ENCODE peak calls at places on chromosomes 1 and 21, in six cellular contexts. V is mesothelial cell of epicardium, M is A549, A is fibroblast of mammary gland, F is nephron progenitor cell, J is HepG2. K is an unnamed sample.

GRCh38 chr1:90370696-90371095 is 346.4 kb downstream of the BARHL2 start:
- DNase-seq in V (no peak), M (no peak), A (peak; percentile 6), F (no peak), J (no peak), K (no peak)

GRCh38 chr1:44481701-44482100 is 76.6 kb downstream of the RNF220 start:
- DNase-seq in V (no peak), M (no peak), A (no peak), F (no peak), J (no peak), K (no peak)

GRCh38 chr1:18233176-18233864 is 125.7 kb downstream of the IGSF21 start:
- DNase-seq in V (no peak), M (no peak), A (no peak), F (no peak), J (no peak), K (no peak)

GRCh38 chr1:47812848-47813508 is 184.2 kb downstream of the TRABD2B start:
- DNase-seq in V (no peak), M (no peak), A (no peak), F (no peak), J (no peak), K (no peak)

GRCh38 chr1:176165573-176165972 is 41.5 kb downstream of the COP1 start:
- DNase-seq in V (no peak), M (no peak), A (no peak), F (no peak), J (no peak), K (no peak)

GRCh38 chr1:2430592-2430973 is 18.2 kb upstream of the PEX10 start:
- DNase-seq in V (no peak), M (no peak), A (no peak), F (no peak), J (no peak), K (no peak)

GRCh38 chr1:2384130-2384860 is 7.1 kb downstream of the MORN1 start:
- DNase-seq in V (no peak), M (no peak), A (no peak), F (no peak), J (peak; percentile 43), K (no peak)

GRCh38 chr1:15684468-15685283 is 556 bp downstream of the PLEKHM2 start:
- DNase-seq in V (peak; percentile 59), M (no peak), A (peak; percentile 16), F (peak; percentile 59), J (no peak), K (no peak)

GRCh38 chr1:110264430-110264829 is 54.3 kb downstream of the KCNC4 start:
- DNase-seq in V (no peak), M (no peak), A (no peak), F (no peak), J (no peak), K (no peak)

GRCh38 chr21:33197546-33197945 is 32.2 kb upstream of the IFNAR2 start:
- DNase-seq in V (no peak), M (no peak), A (no peak), F (no peak), J (no peak), K (no peak)

GRCh38 chr1:220526294-220526693 is 1.6 kb upstream of the MARK1 start:
- DNase-seq in V (no peak), M (no peak), A (no peak), F (peak; percentile 13), J (peak; percentile 10), K (no peak)

GRCh38 chr1:19582318-19582717 is 61.8 kb upstream of the NBL1 start:
- DNase-seq in V (no peak), M (peak; percentile 54), A (peak; percentile 37), F (peak; percentile 67), J (no peak), K (no peak)

GRCh38 chr1:3548156-3548893 is 63.0 kb downstream of the MEGF6 start:
- DNase-seq in V (no peak), M (no peak), A (peak; percentile 3), F (no peak), J (no peak), K (peak; percentile 73)

GRCh38 chr1:205748398-205749093 is 1.4 kb downstream of the NUCKS1 start:
- DNase-seq in V (no peak), M (peak; percentile 38), A (peak; percentile 80), F (peak; percentile 9), J (peak; percentile 27), K (peak; percentile 48)

GRCh38 chr1:85502625-85503083 is 37.7 kb upstream of the DDAH1 start:
- DNase-seq in V (no peak), M (peak; percentile 65), A (peak; percentile 84), F (peak; percentile 9), J (peak; percentile 70), K (peak; percentile 48)

GRCh38 chr1:65059930-65060538 is 88.0 kb upstream of the AK4 start:
- DNase-seq in V (no peak), M (peak; percentile 21), A (peak; percentile 68), F (no peak), J (peak; percentile 17), K (peak; percentile 4)

GRCh38 chr1:203276916-203277535 is 28.3 kb upstream of the BTG2 start:
- DNase-seq in V (no peak), M (no peak), A (no peak), F (no peak), J (no peak), K (no peak)

GRCh38 chr1:165069829-165070228 is 286.7 kb downstream of the LMX1A start:
- DNase-seq in V (no peak), M (no peak), A (no peak), F (no peak), J (no peak), K (no peak)

GRCh38 chr1:2412773-2413494 is 570 bp upstream of the PEX10 start:
- DNase-seq in V (peak; percentile 51), M (peak; percentile 58), A (peak; percentile 39), F (peak; percentile 29), J (peak; percentile 68), K (no peak)

GRCh38 chr1:1779691-1780597 is 1.7 kb upstream of the NADK start:
- DNase-seq in V (no peak), M (no peak), A (peak; percentile 87), F (no peak), J (no peak), K (no peak)

GRCh38 chr1:104460880-104461279 is 711.2 kb downstream of the AMY1C start:
- DNase-seq in V (no peak), M (no peak), A (no peak), F (no peak), J (no peak), K (no peak)

GRCh38 chr21:37184784-37185593 is 82.1 kb downstream of the VPS26C start:
- DNase-seq in V (no peak), M (no peak), A (no peak), F (no peak), J (no peak), K (no peak)

DNA sequence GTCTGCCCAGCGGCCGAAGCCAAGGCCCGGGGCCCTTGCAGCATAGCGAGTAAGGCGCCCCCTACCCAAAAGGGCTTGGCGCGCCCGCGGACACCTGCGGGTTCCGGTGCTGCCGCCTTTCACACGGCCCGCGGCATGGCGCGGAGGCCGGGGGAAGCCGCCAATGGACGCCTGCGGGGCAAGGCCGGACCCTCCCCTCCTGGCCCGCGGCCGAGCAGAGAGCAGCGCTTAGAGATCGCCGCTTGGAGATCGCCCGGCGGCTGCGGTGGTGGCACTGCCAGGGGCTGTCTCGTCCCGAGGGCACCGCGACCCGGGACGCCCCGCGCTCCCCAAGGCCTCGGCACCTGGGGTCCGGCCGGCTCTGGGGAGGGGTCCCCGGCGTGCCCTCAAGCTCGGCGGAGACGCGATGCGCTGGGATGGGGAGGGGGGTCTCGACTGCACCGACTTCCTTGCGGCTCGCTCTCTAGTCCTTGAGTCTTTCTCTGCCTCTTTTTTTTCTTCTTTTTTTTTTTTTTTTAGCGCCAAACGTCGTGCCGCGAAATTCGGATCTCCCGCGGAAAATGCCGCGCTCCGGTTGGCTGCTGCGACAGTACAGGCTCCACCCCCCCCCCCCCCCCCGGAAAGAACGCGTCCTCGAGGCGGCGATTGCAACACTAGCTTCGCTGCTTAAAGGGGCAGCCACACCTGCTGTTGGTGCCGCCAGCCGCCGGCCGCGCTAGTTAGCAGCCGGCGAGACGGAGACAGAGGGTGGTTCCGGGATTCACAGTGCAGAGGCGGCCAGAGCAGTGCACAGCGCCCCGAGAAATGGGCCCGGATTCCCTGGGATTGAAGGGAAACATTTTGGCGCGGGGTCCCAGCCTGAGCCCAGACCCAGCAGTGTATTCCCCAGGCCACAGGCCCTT is at the start of gene E2F2:
- DNase-seq in V (peak; percentile 79), M (peak; percentile 85), A (peak; percentile 77), F (peak; percentile 77), J (peak; percentile 80), K (peak; percentile 75)
- TF ChIP-seq CTCF in V (no peak), M (no peak), A (no peak), F (no peak), J (peak; percentile 58), K (peak; percentile 33)

DNA sequence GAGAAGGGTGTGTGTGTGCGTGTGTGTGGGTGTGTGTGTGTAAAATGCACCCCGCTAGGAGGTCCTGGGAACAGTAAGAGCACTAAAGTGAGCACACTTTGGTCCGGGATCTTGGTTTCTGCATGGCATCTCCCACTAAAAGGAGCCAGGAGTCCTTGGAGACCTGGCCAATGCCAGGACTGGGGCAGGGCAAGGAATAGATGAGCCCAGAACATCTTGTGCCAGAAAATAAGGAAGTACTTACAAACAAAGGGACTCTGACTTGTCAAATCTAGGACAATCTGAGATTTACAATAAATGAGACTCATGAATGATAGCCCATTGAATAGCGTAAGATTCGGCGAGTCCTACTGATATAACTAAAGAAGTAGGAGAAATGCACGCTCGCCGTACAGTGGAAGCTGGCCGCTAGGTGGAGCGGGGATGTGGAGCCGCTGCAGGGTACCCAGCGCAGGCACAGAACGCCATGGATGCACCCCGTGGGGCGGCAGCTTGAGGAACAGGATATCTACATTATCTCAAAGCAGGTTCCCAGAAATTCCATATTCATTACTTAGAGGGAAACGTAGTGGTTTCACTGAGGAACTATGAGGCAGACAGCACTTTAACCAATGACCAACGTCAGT is 7.1 kb downstream of the SLC37A1 start:
- DNase-seq in V (no peak), M (no peak), A (no peak), F (peak; percentile 58), J (no peak), K (no peak)
- TF ChIP-seq CTCF in V (no peak), M (no peak), A (no peak), F (peak; percentile 53), J (peak; percentile 31), K (peak; percentile 54)

GRCh38 chr1:231757101-231757404 is 130.5 kb downstream of the DISC1 start:
- DNase-seq in V (no peak), M (no peak), A (no peak), F (no peak), J (no peak), K (no peak)
- TF ChIP-seq CTCF in V (peak; percentile 44), M (no peak), A (no peak), F (peak; percentile 7), J (no peak), K (no peak)

DNA sequence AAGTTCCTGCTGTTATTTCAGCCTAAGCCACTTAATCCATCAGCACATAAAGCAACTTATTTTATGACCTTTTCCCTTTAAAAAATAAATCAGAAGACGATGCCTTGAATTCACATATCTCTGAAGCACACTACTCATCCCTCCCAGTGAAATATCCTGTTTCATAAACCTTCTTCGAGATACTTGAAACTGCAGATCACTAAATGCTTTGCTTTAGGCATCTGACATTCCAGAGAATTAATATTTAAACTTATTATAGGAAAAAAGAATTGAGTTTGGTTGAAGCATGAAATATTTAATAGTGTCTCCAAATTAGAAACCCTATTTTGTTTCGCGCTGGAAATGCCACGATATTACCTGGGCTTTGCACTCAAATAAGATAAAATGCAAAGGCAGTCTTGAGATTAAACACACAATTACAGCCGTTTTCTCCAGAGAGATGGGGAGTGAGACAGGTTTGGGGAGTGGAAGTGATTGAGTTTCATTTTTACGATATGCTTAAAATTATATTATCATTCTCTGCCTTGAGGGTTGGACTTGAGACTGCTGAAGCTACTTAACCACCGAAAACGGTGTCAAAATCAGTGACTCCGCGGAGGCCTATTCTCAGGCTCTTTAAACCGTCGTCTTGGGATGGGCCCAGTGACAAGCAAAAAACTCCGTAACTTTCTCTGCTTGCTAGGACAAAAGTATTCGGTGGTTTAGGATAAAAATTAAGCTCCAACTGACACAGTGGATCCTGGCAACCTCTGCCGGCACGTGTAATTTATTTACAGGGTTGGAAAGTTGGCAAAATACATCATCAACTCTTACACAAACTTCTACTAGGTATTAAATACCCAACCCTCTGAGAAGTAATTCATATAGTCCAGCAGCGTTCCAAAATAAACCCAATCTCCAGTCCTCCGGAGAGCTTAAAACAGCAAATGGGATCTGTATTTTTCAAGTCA is 9.2 kb downstream of the GLIS1 start:
- DNase-seq in V (no peak), M (no peak), A (no peak), F (no peak), J (no peak), K (no peak)
- TF ChIP-seq CTCF in V (no peak), M (no peak), A (no peak), F (no peak), J (no peak), K (no peak)

K was measured in HFFc6.